ENCODE peak calls at places on chromosomes 7 and 10, in four cellular contexts. D is H9, V is mesendoderm, S is IMR-90. K is an unnamed sample.

GRCh38 chr10:6988654-6989053 is 408.6 kb upstream of the PRKCQ start:
- DNase-seq in D (no peak), V (no peak), S (no peak), K (no peak)

GRCh38 chr7:12007591-12007990 is 175.6 kb upstream of the THSD7A start:
- DNase-seq in D (no peak), V (no peak), S (no peak), K (no peak)

GRCh38 chr7:43586251-43586900 is 3.5 kb downstream of the STK17A start:
- DNase-seq in D (no peak), V (no peak), S (peak), K (no peak)

GRCh38 chr10:78906734-78907385 is 161.9 kb upstream of the ZMIZ1 start:
- DNase-seq in D (peak), V (no peak), S (no peak), K (no peak)

GRCh38 chr10:107915277-107915634 is 750.8 kb upstream of the SORCS1 start:
- DNase-seq in D (no peak), V (peak), S (no peak), K (no peak)

GRCh38 chr7:37211097-37211496 is 237.6 kb downstream of the ELMO1 start:
- DNase-seq in D (no peak), V (no peak), S (peak), K (no peak)

GRCh38 chr10:95569368-95569767 is 8.2 kb upstream of the SORBS1 start:
- DNase-seq in D (no peak), V (no peak), S (no peak), K (no peak)

GRCh38 chr7:157368955-157369354 is 32.2 kb downstream of the DNAJB6 start:
- DNase-seq in D (no peak), V (no peak), S (no peak), K (no peak)

GRCh38 chr10:29926649-29927048 is 132.7 kb downstream of the JCAD start:
- DNase-seq in D (no peak), V (peak), S (peak), K (no peak)

GRCh38 chr10:121027390-121027789 is 176.2 kb downstream of the WDR11 start:
- DNase-seq in D (no peak), V (peak), S (no peak), K (no peak)

GRCh38 chr10:121036431-121036830 is 185.3 kb downstream of the WDR11 start:
- DNase-seq in D (no peak), V (peak), S (no peak), K (no peak)

GRCh38 chr10:121033371-121033770 is 182.2 kb downstream of the WDR11 start:
- DNase-seq in D (no peak), V (no peak), S (no peak), K (no peak)

GRCh38 chr10:121032460-121032859 is 181.3 kb downstream of the WDR11 start:
- DNase-seq in D (no peak), V (no peak), S (no peak), K (no peak)
- H4K5ac ChIP-seq in D (no peak), V (no peak), S (no peak), K (no peak)

GRCh38 chr7:116290740-116291139 is 80.4 kb downstream of the TES start:
- DNase-seq in D (peak), V (peak), S (no peak), K (no peak)
- H4K5ac ChIP-seq in D (no peak), V (no peak), S (no peak), K (no peak)

DNA sequence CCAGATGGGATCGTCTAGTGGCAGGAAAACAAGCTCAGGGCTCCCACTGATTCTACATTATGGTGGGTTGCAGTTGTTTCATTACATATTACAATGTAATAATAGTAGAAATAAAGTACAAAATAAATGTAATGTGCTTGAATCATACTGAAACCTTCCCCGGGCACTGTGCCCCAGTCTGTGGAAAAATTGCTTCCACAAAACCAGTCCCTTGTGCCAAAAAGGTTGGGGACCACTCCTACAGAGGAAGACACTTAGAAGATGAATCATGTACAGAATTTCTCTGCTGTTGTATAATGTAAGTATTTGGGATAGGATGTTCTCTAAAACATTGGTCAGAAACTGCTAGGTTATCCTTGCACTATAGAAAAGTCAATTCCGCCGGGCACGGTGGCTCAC is 11.3 kb upstream of the PHYH start:
- DNase-seq in D (no peak), V (no peak), S (peak), K (no peak)
- H4K5ac ChIP-seq in D (no peak), V (no peak), S (no peak), K (no peak)

GRCh38 chr7:112540839-112541577 is 60.2 kb downstream of the LSMEM1 start:
- DNase-seq in D (no peak), V (no peak), S (no peak), K (no peak)
- H4K5ac ChIP-seq in D (no peak), V (no peak), S (no peak), K (no peak)

GRCh38 chr10:71262817-71263216 is 50.4 kb downstream of the UNC5B start:
- DNase-seq in D (no peak), V (no peak), S (no peak), K (no peak)

GRCh38 chr10:71260622-71261325 is 48.4 kb downstream of the UNC5B start:
- DNase-seq in D (no peak), V (peak), S (peak), K (no peak)

GRCh38 chr10:71259815-71260501 is 47.6 kb downstream of the UNC5B start:
- DNase-seq in D (no peak), V (no peak), S (no peak), K (no peak)

GRCh38 chr10:71263376-71263775 is 51.0 kb downstream of the UNC5B start:
- DNase-seq in D (no peak), V (peak), S (no peak), K (no peak)

GRCh38 chr10:71262027-71262426 is 49.7 kb downstream of the UNC5B start:
- DNase-seq in D (no peak), V (no peak), S (no peak), K (no peak)
- H4K5ac ChIP-seq in D (no peak), V (no peak), S (no peak), K (no peak)